ENCODE peak calls at places on chromosome X, in six cellular contexts. K is iPS-NIHi11, C is choroid plexus epithelial cell, U is suprapubic skin, I is heart left ventricle, S is SW480. Y is an unnamed sample.

GRCh38 chrX:137545711-137546651 is 19.9 kb upstream of the ZIC3 start:
- DNase-seq in S (no peak), U (no peak), C (no peak), I (no peak), K (no peak), Y (no peak)

GRCh38 chrX:38664285-38664684 is 102.9 kb downstream of the TSPAN7 start:
- DNase-seq in C (peak), U (no peak), S (peak), K (peak), I (no peak), Y (peak)

GRCh38 chrX:118420462-118420861 is 74.6 kb downstream of the WDR44 start:
- DNase-seq in C (peak), I (no peak), K (no peak), U (no peak), S (no peak), Y (peak)

GRCh38 chrX:123731987-123732678 is 719 bp downstream of the THOC2 start:
- DNase-seq in I (peak), U (no peak), K (peak), S (peak), C (peak), Y (peak)

GRCh38 chrX:150324035-150324728 is 38.9 kb upstream of the MAMLD1 start:
- DNase-seq in U (no peak), C (peak), S (peak), K (no peak), I (no peak), Y (no peak)

GRCh38 chrX:18897611-18898010 is 86.3 kb downstream of the PHKA2 start:
- DNase-seq in U (no peak), S (no peak), I (no peak), K (no peak), C (no peak), Y (no peak)

GRCh38 chrX:152220612-152221011 is 82.2 kb upstream of the MAGEA10 start:
- DNase-seq in S (no peak), C (peak), K (no peak), U (no peak), I (no peak), Y (no peak)

GRCh38 chrX:68902706-68903105 is 73.9 kb downstream of the EFNB1 start:
- DNase-seq in U (no peak), K (no peak), C (no peak), I (no peak), S (no peak), Y (no peak)

GRCh38 chrX:2351999-2352995 is 148.5 kb downstream of the DHRSX start:
- DNase-seq in K (no peak), U (no peak), S (no peak), I (no peak), C (peak), Y (no peak)

GRCh38 chrX:78366576-78366975 is 39.2 kb upstream of the CYSLTR1 start:
- DNase-seq in C (no peak), U (no peak), I (no peak), K (no peak), S (no peak), Y (no peak)

GRCh38 chrX:40189018-40189417 is 91.3 kb upstream of the BCOR start:
- DNase-seq in S (no peak), K (no peak), I (no peak), C (peak), U (no peak), Y (no peak)

GRCh38 chrX:123408856-123409737 is 225.0 kb downstream of the GRIA3 start:
- DNase-seq in K (no peak), C (peak), U (no peak), S (no peak), I (no peak), Y (no peak)

GRCh38 chrX:41332408-41332987 is 1.5 kb upstream of the DDX3X start:
- DNase-seq in I (no peak), U (no peak), S (peak), C (peak), K (peak), Y (no peak)

GRCh38 chrX:51891821-51892551 is 1.4 kb upstream of the MAGED1 start:
- DNase-seq in U (no peak), C (peak), K (no peak), S (peak), I (peak), Y (no peak)

GRCh38 chrX:135520553-135521404 is at the start of gene INTS6L:
- DNase-seq in S (peak), I (peak), C (peak), K (peak), U (peak), Y (peak)

GRCh38 chrX:47245156-47245555 is 12.3 kb downstream of the USP11 start:
- DNase-seq in C (no peak), I (no peak), K (no peak), U (no peak), S (no peak), Y (no peak)

GRCh38 chrX:149152941-149153340 is 352.2 kb downstream of the IDS start:
- DNase-seq in C (peak), I (no peak), U (no peak), K (no peak), S (no peak), Y (no peak)

GRCh38 chrX:56798866-56799864 is 70.1 kb downstream of the NBDY start:
- DNase-seq in C (no peak), I (no peak), U (no peak), K (no peak), S (no peak), Y (peak)

GRCh38 chrX:118536687-118537461 is 41.3 kb downstream of the DOCK11 start:
- DNase-seq in K (no peak), I (no peak), C (peak), S (no peak), U (no peak), Y (no peak)

GRCh38 chrX:9122504-9123245 is 88.7 kb upstream of the FAM9B start:
- DNase-seq in S (no peak), K (no peak), U (no peak), C (peak), I (no peak), Y (no peak)

GRCh38 chrX:139211568-139212182 is 318.9 kb upstream of the F9 start:
- DNase-seq in I (no peak), K (peak), S (no peak), U (no peak), C (no peak), Y (no peak)

GRCh38 chrX:103513476-103514108 is 5.7 kb downstream of the RAB40A start:
- DNase-seq in K (no peak), C (peak), U (no peak), S (no peak), I (no peak), Y (no peak)

GRCh38 chrX:132004728-132005127 is 18.4 kb upstream of the STK26 start:
- DNase-seq in I (no peak), U (no peak), K (no peak), C (peak), S (no peak), Y (no peak)

GRCh38 chrX:20231598-20231997 is 35.1 kb downstream of the RPS6KA3 start:
- DNase-seq in I (no peak), U (no peak), C (no peak), S (no peak), K (no peak), Y (no peak)

GRCh38 chrX:25721564-25721963 is 416.6 kb upstream of the MAGEB18 start:
- DNase-seq in U (no peak), I (no peak), S (peak), K (no peak), C (peak), Y (no peak)

GRCh38 chrX:149259241-149259640 is 245.9 kb downstream of the IDS start:
- DNase-seq in U (no peak), S (no peak), I (no peak), K (no peak), C (peak), Y (no peak)

GRCh38 chrX:129600981-129601424 is 53.8 kb downstream of the APLN start:
- DNase-seq in K (peak), I (no peak), U (no peak), C (peak), S (peak), Y (peak)

Y was measured in D341Med.